ENCODE peak calls at places on chromosomes 12 and 14, in five cellular contexts. X is neural crest cell, U is GM10248, P is right atrium auricular region, I is GM13977. R is an unnamed sample.

GRCh38 chr12:79897617-79898016 is 37.3 kb downstream of the PPP1R12A start:
- DNase-seq in X (no peak), U (no peak), P (no peak), I (no peak), R (no peak)

GRCh38 chr14:100677925-100678765 is 48.5 kb upstream of the DLK1 start:
- DNase-seq in X (no peak), U (no peak), P (no peak), I (no peak), R (peak; percentile 91)

GRCh38 chr12:100845095-100845494 is 50.5 kb downstream of the ANO4 start:
- DNase-seq in X (no peak), U (no peak), P (no peak), I (no peak), R (no peak)

GRCh38 chr12:43676183-43676813 is 82.3 kb downstream of the PUS7L start:
- DNase-seq in X (peak; percentile 6), U (peak; percentile 51), P (no peak), I (peak; percentile 50), R (no peak)

GRCh38 chr12:57127710-57128518 is at the start of gene LRP1:
- DNase-seq in X (peak; percentile 76), U (peak; percentile 89), P (peak; percentile 85), I (peak; percentile 91), R (peak; percentile 94)

GRCh38 chr12:26880625-26881024 is 47.6 kb upstream of the ITPR2 start:
- DNase-seq in X (no peak), U (no peak), P (no peak), I (no peak), R (no peak)

GRCh38 chr14:25110101-25110500 is 60.2 kb upstream of the STXBP6 start:
- DNase-seq in X (no peak), U (no peak), P (no peak), I (no peak), R (no peak)

GRCh38 chr14:29724991-29725390 is 202.7 kb downstream of the PRKD1 start:
- DNase-seq in X (no peak), U (no peak), P (no peak), I (no peak), R (no peak)

GRCh38 chr14:77024171-77024627 is 4.3 kb downstream of the IRF2BPL start:
- DNase-seq in X (no peak), U (no peak), P (no peak), I (no peak), R (no peak)

GRCh38 chr12:130627175-130627574 is 88.9 kb downstream of the RIMBP2 start:
- DNase-seq in X (no peak), U (no peak), P (no peak), I (no peak), R (no peak)

GRCh38 chr14:51792819-51793218 is 67.6 kb upstream of the GNG2 start:
- DNase-seq in X (no peak), U (no peak), P (no peak), I (no peak), R (no peak)

GRCh38 chr14:54857830-54858269 is 44.8 kb downstream of the GCH1 start:
- DNase-seq in X (no peak), U (peak; percentile 60), P (no peak), I (peak; percentile 28), R (no peak)

GRCh38 chr14:95281560-95282176 is 38.0 kb downstream of the CLMN start:
- DNase-seq in X (no peak), U (no peak), P (no peak), I (no peak), R (no peak)

GRCh38 chr14:35332517-35333346 is 40.5 kb downstream of the PSMA6 start:
- DNase-seq in X (no peak), U (peak; percentile 48), P (no peak), I (peak; percentile 38), R (no peak)

GRCh38 chr12:31323466-31324115 is 2.4 kb downstream of the SINHCAF start:
- DNase-seq in X (no peak), U (peak; percentile 48), P (no peak), I (peak; percentile 62), R (peak; percentile 84)

GRCh38 chr12:21648378-21648777 is 9.3 kb downstream of the LDHB start:
- DNase-seq in X (no peak), U (no peak), P (no peak), I (no peak), R (no peak)

GRCh38 chr14:81435048-81435577 is 35.0 kb upstream of the STON2 start:
- DNase-seq in X (no peak), U (no peak), P (no peak), I (no peak), R (no peak)

GRCh38 chr12:45234134-45234865 is 18.4 kb downstream of the ANO6 start:
- DNase-seq in X (no peak), U (no peak), P (peak; percentile 68), I (no peak), R (no peak)

GRCh38 chr12:49482095-49483051 is 56.5 kb upstream of the KCNH3 start:
- DNase-seq in X (no peak), U (no peak), P (no peak), I (no peak), R (no peak)

GRCh38 chr12:5456906-5457305 is 25.0 kb downstream of the NTF3 start:
- DNase-seq in X (no peak), U (no peak), P (no peak), I (no peak), R (no peak)

GRCh38 chr14:24366664-24367505 is 1.1 kb upstream of the NFATC4 start:
- DNase-seq in X (peak; percentile 62), U (peak; percentile 91), P (peak; percentile 94), I (peak; percentile 87), R (peak; percentile 99)

GRCh38 chr12:41277019-41277770 is 89.1 kb downstream of the PDZRN4 start:
- DNase-seq in X (peak; percentile 28), U (peak; percentile 18), P (no peak), I (peak; percentile 36), R (no peak)

GRCh38 chr14:28102814-28103213 is 663.8 kb upstream of the FOXG1 start:
- DNase-seq in X (no peak), U (no peak), P (no peak), I (no peak), R (no peak)

GRCh38 chr12:51820721-51821422 is 27.6 kb downstream of the FIGNL2 start:
- DNase-seq in X (peak; percentile 76), U (peak; percentile 55), P (no peak), I (peak; percentile 72), R (no peak)

GRCh38 chr12:51818567-51819300 is 29.8 kb downstream of the FIGNL2 start:
- DNase-seq in X (no peak), U (no peak), P (no peak), I (no peak), R (no peak)

GRCh38 chr12:51821423-51822260 is 26.9 kb downstream of the FIGNL2 start:
- DNase-seq in X (no peak), U (no peak), P (no peak), I (no peak), R (no peak)

GRCh38 chr12:51818086-51818485 is 30.4 kb downstream of the FIGNL2 start:
- DNase-seq in X (no peak), U (no peak), P (no peak), I (no peak), R (no peak)

DNA sequence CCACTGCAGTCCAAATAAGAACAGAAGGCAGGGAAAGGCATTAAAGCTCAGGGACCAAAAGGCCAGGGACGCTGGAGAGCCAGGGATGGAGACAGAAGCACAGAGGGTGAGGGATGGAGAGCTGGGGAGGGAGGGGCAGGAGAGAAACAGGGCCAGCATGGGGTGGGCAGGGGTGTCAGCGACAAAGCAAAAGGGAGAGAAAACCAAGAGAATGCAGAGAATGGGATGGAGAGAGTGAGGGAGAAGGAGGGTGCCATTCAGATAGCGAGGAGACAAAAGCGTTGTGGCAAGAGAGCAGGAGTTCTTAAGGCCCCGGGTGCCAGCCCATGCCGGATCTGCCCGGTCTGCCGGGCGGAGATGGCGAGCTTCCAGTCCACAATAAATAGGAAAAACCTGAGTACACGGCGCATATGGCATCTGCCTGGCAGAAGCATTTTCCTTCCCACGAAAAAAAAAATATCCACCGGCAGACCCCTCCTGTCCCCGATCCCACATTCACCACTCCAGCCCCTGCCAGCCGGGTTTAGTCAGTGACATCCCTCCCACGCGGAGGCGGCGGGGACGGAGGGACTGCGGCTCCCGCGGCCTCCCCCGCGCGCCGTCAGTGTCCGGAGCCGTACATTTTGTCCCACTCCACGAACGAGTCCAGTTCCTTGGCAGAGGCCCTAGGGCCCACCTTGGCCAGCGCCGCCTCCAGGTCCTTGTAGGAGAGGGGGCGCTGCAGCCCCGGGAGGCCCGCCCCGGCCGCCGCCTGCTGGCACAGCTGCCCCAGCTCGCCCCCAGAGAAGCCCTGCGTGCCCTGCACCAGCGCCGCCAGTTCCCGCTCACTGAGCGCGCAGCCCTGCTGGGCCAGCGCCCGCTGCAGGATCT is 28.4 kb downstream of the FIGNL2 start:
- DNase-seq in X (no peak), U (no peak), P (no peak), I (no peak), R (no peak)
- TF ChIP-seq CTCF in X (no peak), U (no peak), P (no peak), I (no peak), R (no peak)

DNA sequence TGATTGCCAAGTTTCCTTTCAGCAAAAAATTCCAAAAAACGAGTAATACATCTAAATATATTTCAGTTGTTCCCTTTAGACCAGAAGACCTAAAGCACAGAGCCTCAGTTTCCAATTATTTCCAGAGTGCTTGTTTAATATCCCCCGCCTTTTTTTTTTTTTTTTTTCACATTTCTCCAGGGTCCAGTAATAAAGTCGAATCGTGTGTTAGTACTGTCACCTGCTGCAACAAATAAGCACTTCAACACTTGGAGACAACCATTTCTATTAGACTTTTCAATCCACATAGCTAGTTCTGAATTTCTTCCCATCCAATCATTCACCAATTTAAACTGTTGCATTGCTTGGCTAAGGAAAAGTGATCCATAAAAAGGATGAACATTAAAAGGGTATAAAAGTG is 13.6 kb downstream of the PDE6H start:
- DNase-seq in X (no peak), U (no peak), P (no peak), I (no peak), R (no peak)
- TF ChIP-seq CTCF in X (no peak), U (no peak), P (peak; percentile 33), I (no peak), R (peak; percentile 36)

GRCh38 chr12:106551410-106551809 is 31.4 kb upstream of the RFX4 start:
- DNase-seq in X (no peak), U (no peak), P (no peak), I (no peak), R (no peak)

DNA sequence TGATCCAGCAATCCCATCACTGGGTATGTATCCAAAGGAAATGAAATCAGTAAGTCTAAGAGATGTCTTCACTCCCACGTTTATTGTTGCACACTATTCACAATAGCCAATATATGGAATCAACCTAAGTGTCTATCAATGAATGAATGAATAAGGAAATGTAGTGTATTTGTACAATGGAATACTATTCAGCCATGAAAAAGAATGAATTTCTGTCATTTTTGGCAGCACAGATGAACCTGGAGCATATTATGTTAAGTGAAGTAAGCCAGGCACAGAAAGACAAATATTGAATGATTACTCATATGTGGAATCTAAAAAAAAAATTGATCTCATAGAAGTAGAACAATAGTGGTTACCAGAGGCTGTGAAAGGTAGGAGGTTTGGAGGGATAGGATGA is 30.6 kb upstream of the RFX4 start:
- DNase-seq in X (no peak), U (no peak), P (no peak), I (no peak), R (no peak)
- TF ChIP-seq CTCF in X (no peak), U (no peak), P (no peak), I (no peak), R (no peak)

GRCh38 chr12:123077298-123078113 is 73.4 kb downstream of the PITPNM2 start:
- DNase-seq in X (no peak), U (no peak), P (no peak), I (no peak), R (no peak)
- TF ChIP-seq CTCF in X (no peak), U (no peak), P (no peak), I (no peak), R (no peak)